ENCODE peak calls at places on chromosomes 2 and 18, in five cellular contexts. N, X, Z, O and Q are unnamed samples.

GRCh38 chr2:70088508-70089219 is 1.4 kb downstream of the PCBP1 start:
- DNase-seq in N (no peak), X (peak), Z (no peak), O (no peak), Q (no peak)

GRCh38 chr2:233100192-233100998 is 40.3 kb downstream of the INPP5D start:
- DNase-seq in N (peak), X (no peak), Z (peak), O (peak), Q (peak)

GRCh38 chr2:6970551-6970950 is 53.3 kb downstream of the RNF144A start:
- DNase-seq in N (no peak), X (no peak), Z (no peak), O (no peak), Q (no peak)

GRCh38 chr2:186780701-186781316 is 68.2 kb downstream of the ZSWIM2 start:
- DNase-seq in N (peak), X (no peak), Z (no peak), O (no peak), Q (no peak)

GRCh38 chr18:845152-845819 is 33.2 kb upstream of the YES1 start:
- DNase-seq in N (no peak), X (no peak), Z (no peak), O (no peak), Q (no peak)

GRCh38 chr2:29420484-29420883 is 305.3 kb downstream of the CLIP4 start:
- DNase-seq in N (no peak), X (no peak), Z (no peak), O (no peak), Q (no peak)

GRCh38 chr2:138711812-138712211 is 68.4 kb downstream of the NXPH2 start:
- DNase-seq in N (no peak), X (peak), Z (no peak), O (no peak), Q (no peak)

GRCh38 chr18:73549236-73549635 is 598.4 kb downstream of the FBXO15 start:
- DNase-seq in N (no peak), X (no peak), Z (no peak), O (no peak), Q (no peak)

GRCh38 chr2:217393585-217394032 is 533.7 kb upstream of the TNP1 start:
- DNase-seq in N (no peak), X (no peak), Z (no peak), O (no peak), Q (no peak)

GRCh38 chr2:71506222-71506621 is 52.9 kb downstream of the DYSF start:
- DNase-seq in N (no peak), X (no peak), Z (no peak), O (no peak), Q (no peak)

GRCh38 chr2:27829791-27830190 is 58.3 kb downstream of the MRPL33 start:
- DNase-seq in N (no peak), X (no peak), Z (no peak), O (no peak), Q (no peak)

GRCh38 chr18:10490401-10491289 is 35.2 kb upstream of the NAPG start:
- DNase-seq in N (peak), X (no peak), Z (peak), O (peak), Q (peak)